ENCODE peak calls at places on chromosome 15, in six cellular contexts. F, W, K, B, M and D are unnamed samples.

GRCh38 chr15:91921188-91921820 is 67.8 kb downstream of the SLCO3A1 start:
- DNase-seq in W (no peak), B (no peak), F (no peak), M (peak; percentile 49), K (no peak), D (no peak)

GRCh38 chr15:81336568-81336967 is 12.6 kb upstream of the STARD5 start:
- DNase-seq in W (peak; percentile 42), M (peak; percentile 65), K (peak; percentile 64), B (no peak), F (peak; percentile 3), D (peak; percentile 47)

GRCh38 chr15:68333775-68334470 is 56.4 kb downstream of the FEM1B start:
- DNase-seq in K (peak; percentile 18), F (no peak), M (no peak), B (no peak), W (peak; percentile 37), D (no peak)

GRCh38 chr15:37056168-37056893 is 44.0 kb downstream of the MEIS2 start:
- DNase-seq in M (no peak), W (no peak), B (no peak), F (no peak), K (no peak), D (no peak)

GRCh38 chr15:72342385-72342784 is 22.4 kb upstream of the CELF6 start:
- DNase-seq in W (peak; percentile 28), B (peak; percentile 43), M (peak; percentile 81), F (peak; percentile 7), K (peak; percentile 70), D (no peak)

GRCh38 chr15:33737687-33738606 is 230.3 kb upstream of the CHRM5 start:
- DNase-seq in W (peak; percentile 49), B (peak; percentile 71), K (peak; percentile 74), M (peak; percentile 67), F (peak; percentile 16), D (peak; percentile 41)

GRCh38 chr15:69469467-69470191 is 17.0 kb downstream of the RPLP1 start:
- DNase-seq in W (peak; percentile 50), B (no peak), F (no peak), K (no peak), M (no peak), D (no peak)

GRCh38 chr15:78873796-78874761 is 1.4 kb downstream of the MORF4L1 start:
- DNase-seq in F (no peak), M (peak; percentile 53), K (peak; percentile 24), W (peak; percentile 60), B (no peak), D (peak; percentile 11)

GRCh38 chr15:50083424-50084025 is 35.5 kb downstream of the ATP8B4 start:
- DNase-seq in B (no peak), M (no peak), K (no peak), W (peak; percentile 25), F (no peak), D (no peak)

GRCh38 chr15:41965441-41966413 is 6.6 kb downstream of the EHD4 start:
- DNase-seq in K (peak; percentile 31), W (peak; percentile 39), M (no peak), F (no peak), B (no peak), D (no peak)

DNA sequence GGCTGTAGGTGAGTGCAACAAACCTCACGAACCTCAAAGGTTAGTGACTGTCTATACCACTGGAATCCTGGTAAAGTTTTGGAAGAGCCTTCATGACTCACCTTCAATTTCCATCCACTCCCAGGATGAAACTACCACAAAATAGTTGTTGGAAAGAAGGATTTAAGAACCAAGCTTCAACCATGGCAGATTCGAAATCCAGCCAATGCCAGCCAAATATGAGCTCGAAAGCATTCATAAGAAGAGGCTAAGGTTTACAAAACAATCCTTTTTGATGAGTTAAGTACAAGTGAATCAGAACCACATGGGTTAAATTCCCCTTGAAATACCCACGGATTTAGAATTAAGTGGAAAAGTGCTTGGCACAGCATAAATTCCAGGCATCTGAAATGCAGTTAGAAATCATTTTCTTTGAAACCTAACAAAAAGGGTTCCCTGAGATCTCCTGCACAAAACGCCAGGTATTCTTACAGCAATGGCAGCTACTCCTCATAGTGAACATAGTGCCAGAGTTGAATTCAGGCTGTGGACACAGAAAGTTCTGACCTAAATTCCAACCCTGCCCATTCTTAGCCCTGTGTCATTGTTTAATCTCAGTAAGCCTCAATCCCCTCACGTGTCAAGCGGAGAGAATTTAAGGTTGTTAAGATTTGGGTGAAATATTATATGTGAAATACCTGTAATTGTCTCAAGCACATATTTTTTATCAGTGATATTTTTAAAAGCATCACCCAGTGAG is 89.2 kb downstream of the FBN1 start:
- DNase-seq in M (no peak), K (no peak), B (no peak), W (peak; percentile 54), F (no peak), D (no peak)
- H3K9ac ChIP-seq in M (no peak overlapping the region), K (no peak overlapping the region), B (no peak overlapping the region), W (peak overlapping the region; percentile 70), F (no peak overlapping the region), D (no peak overlapping the region)

GRCh38 chr15:63913786-63914185 is 80.0 kb upstream of the HERC1 start:
- DNase-seq in K (no peak), W (peak; percentile 32), F (no peak), M (no peak), B (no peak), D (no peak)

GRCh38 chr15:63918317-63918672 is 84.5 kb upstream of the HERC1 start:
- DNase-seq in W (no peak), B (no peak), M (no peak), K (peak; percentile 27), F (no peak), D (no peak)

GRCh38 chr15:63915209-63915887 is 81.6 kb upstream of the HERC1 start:
- DNase-seq in M (peak; percentile 70), B (no peak), W (no peak), F (no peak), K (no peak), D (no peak)

GRCh38 chr15:63917588-63918316 is 84.0 kb upstream of the HERC1 start:
- DNase-seq in B (no peak), F (no peak), K (no peak), M (no peak), W (no peak), D (no peak)

DNA sequence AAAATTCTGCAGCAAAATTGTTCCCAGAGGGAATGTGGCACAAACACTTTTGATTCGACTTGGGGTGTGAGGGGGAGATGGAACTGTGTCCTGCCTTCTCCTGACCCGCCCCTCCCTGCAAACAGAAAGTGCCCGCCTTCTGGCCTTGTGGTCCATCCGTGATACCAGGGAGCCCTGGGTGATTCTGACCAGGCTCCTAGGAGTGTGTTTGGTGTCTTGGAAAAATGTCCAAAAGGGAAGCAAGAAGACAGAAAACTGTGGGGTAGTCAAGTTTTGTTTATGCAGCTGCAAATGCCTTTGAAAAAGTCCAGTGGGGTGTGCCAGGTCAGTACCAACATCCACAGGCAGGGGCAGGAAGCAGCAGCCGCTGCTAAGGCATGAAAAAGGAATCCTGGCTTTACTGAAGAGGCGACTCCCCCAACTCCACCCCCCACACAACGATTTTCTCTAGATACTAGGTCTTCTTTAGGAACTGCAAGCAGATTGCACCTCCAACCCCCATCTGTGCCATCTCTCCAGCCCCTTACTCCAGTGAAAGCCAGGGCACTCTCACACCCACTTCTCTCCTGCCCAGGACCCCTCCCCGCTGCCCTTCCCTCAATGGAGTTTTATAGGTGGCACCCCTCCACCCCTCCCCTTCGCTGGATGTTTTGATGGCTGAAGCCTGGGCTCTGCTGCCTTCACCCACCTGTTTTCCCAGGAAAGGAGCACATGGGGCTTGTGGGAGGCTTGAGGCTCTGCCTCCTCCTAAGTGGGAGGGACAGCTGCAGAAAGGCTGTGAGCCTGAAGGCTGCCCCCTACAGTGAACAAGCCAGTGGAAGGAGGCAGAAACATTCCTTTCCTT is 82.4 kb upstream of the HERC1 start:
- DNase-seq in M (peak; percentile 71), B (peak; percentile 51), W (peak; percentile 58), K (peak; percentile 12), F (no peak), D (no peak)
- H3K4me2 ChIP-seq in M (peak overlapping the region; percentile 49), B (peak overlapping the region; percentile 34), W (no peak overlapping the region), K (no peak overlapping the region), F (peak overlapping the region; percentile 31), D (no peak overlapping the region)

DNA sequence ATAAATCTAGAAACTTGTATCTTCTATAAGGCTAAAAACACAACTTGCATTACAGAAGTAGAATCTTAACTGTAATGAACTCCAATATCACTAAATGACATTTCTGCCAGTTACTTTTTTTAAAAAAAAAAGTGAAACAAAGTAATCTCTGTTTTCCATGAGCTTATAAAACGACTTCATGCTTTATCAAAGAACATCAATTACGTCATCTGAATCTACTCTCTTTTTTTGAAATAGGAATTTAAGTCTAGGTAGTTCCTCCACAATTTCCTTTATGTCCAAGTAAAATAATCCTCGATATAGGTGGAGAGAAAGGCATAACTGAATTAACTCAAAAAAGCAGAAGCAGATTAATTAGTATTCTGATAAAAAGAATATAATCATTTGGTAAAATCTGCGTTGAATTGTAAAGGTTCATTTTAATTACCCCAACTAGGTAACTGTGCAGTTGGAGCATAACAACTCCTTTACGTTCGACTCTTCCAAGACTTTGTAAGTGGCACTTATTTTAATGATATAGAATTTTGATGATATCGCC is 1.4 kb downstream of the UACA start:
- DNase-seq in F (no peak), K (peak; percentile 8), W (peak; percentile 57), B (no peak), M (no peak), D (no peak)
- H3K9me2 ChIP-seq in F (no peaks in the 10 kb centered on the region), K (no peaks in the 10 kb centered on the region), W (no peaks in the 10 kb centered on the region), B (no peaks in the 10 kb centered on the region), M (no peaks in the 10 kb centered on the region), D (no peaks in the 10 kb centered on the region)

DNA sequence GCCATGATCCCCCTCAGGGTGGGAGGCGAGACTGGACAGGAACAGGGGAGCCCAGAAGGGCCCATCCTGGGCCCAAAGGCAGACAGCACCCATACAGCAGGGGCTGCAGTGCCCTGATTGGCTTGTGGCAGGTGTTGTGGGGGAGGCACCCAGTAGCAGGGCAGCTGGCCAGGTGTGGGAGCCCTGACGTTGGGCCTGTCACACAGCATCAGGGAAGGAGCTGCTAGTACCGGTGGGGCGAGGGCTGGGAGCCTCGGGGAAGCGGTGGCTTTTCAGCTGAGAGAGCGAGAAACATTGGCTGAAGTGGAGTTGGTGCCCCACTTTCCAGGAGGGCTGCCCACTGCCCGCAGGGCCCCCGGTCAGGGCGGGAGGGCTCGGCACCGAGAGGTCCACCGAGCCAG is 19.7 kb upstream of the CYP11A1 start:
- DNase-seq in W (no peak), B (no peak), K (no peak), M (no peak), F (no peak), D (no peak)
- H3K9ac ChIP-seq in W (no peak overlapping the region), B (no peak overlapping the region), K (no peak overlapping the region), M (no peak overlapping the region), F (no peak overlapping the region), D (no peak overlapping the region)

GRCh38 chr15:40501487-40501886 is 30.7 kb downstream of the CHST14 start:
- DNase-seq in F (no peak), B (no peak), K (peak; percentile 56), W (peak; percentile 23), M (no peak), D (no peak)
- H3K4me2 ChIP-seq in F (no peak overlapping the region), B (peak overlapping the region; percentile 26), K (peak overlapping the region; percentile 63), W (no peak overlapping the region), M (no peak overlapping the region), D (no peak overlapping the region)

GRCh38 chr15:57122080-57122845 is 203.8 kb downstream of the TCF12 start:
- DNase-seq in M (no peak), K (no peak), B (no peak), F (no peak), W (no peak), D (no peak)
- H3K9me2 ChIP-seq in M (no peaks in the 10 kb centered on the region), K (no peaks in the 10 kb centered on the region), B (no peaks in the 10 kb centered on the region), F (no peaks in the 10 kb centered on the region), W (no peaks in the 10 kb centered on the region), D (no peaks in the 10 kb centered on the region)

GRCh38 chr15:57560976-57561711 is 30.6 kb upstream of the MYZAP start:
- DNase-seq in B (peak; percentile 73), M (peak; percentile 81), K (peak; percentile 78), F (peak; percentile 55), W (peak; percentile 82), D (peak; percentile 70)
- H3K9ac ChIP-seq in B (no peak overlapping the region), M (no peak overlapping the region), K (peak overlapping the region; percentile 60), F (no peak overlapping the region), W (no peak overlapping the region), D (no peak overlapping the region)